ENCODE peak calls at places on chromosomes 3 and 15, in seven cellular contexts. D, I, Q, N, T, M and O are unnamed samples.

GRCh38 chr3:71109241-71109976 is 474.1 kb downstream of the FOXP1 start:
- DNase-seq in M (no peak), I (no peak), T (no peak), D (no peak), N (no peak), Q (no peak), O (no peak)

GRCh38 chr3:149643482-149643798 is 14.4 kb downstream of the WWTR1 start:
- DNase-seq in D (no peak), M (no peak), Q (no peak), T (no peak), N (no peak), I (no peak), O (no peak)

GRCh38 chr3:18445421-18446066 is 20.4 kb upstream of the SATB1 start:
- DNase-seq in M (no peak), Q (no peak), N (no peak), T (peak), D (no peak), I (no peak), O (no peak)

GRCh38 chr15:38074029-38074428 is 139.6 kb downstream of the TMCO5A start:
- DNase-seq in D (no peak), M (no peak), I (no peak), N (no peak), Q (no peak), T (no peak), O (no peak)

GRCh38 chr3:81339040-81339845 is 422.2 kb downstream of the GBE1 start:
- DNase-seq in Q (no peak), T (no peak), M (peak), I (no peak), N (no peak), D (no peak), O (no peak)

GRCh38 chr3:170714562-170715535 is 129.0 kb upstream of the SLC7A14 start:
- DNase-seq in N (no peak), T (no peak), I (no peak), Q (no peak), D (no peak), M (no peak), O (no peak)

GRCh38 chr3:159128628-159129027 is 326.8 kb downstream of the MFSD1 start:
- DNase-seq in D (no peak), N (no peak), M (no peak), Q (no peak), T (no peak), I (no peak), O (no peak)

GRCh38 chr3:119769394-119770149 is 12.3 kb upstream of the NR1I2 start:
- DNase-seq in N (no peak), Q (no peak), I (no peak), M (no peak), D (no peak), T (no peak), O (no peak)

GRCh38 chr3:146334151-146334550 is 83.2 kb upstream of the PLSCR4 start:
- DNase-seq in M (no peak), Q (no peak), T (no peak), D (no peak), N (no peak), I (no peak), O (no peak)

DNA sequence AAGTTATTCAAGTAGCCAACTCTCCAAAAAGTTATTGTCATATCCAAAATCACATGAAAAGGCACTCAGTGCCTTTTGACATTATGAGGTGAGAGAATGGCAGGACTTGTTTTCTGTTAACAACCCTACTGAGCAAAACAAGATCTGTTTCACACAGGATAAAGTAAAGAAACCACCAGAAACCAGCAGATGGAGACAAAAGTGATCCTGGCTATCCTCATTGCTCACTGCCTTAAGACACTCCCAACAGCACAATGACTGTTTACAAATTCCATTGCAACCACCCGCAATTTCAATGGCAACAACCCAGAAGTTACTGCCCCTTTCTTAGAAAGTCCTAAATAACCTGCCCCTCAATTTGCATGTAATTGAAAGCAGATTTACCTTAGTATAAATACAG is 352.6 kb upstream of the NDN start:
- DNase-seq in Q (no peak), N (no peak), I (no peak), D (no peak), M (no peak), T (no peak), O (no peak)
- TF ChIP-seq CTCF in Q (peak), N (no peak), I (no peak), D (peak), M (no peak), T (no peak), O (no peak)

DNA sequence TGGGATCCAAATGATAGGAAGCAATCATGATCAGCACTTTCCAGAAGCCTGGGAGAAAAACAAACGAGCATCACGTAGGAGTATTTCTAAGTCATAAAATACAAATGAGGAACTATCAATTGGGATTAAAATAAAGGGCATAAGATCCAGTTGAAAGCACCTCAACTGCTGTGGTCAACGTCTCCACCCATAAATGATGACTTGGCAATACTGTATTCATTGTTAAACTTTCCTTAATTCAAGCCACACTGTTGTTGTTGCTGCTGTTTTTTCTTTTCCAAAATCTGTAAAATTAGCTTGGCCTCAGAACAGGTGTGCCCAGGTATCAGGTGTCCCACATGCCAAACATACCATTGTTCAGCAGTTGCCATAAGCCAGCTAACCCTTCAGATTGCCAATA is 395.8 kb downstream of the NTRK3 start:
- DNase-seq in N (no peak), M (no peak), I (no peak), Q (no peak), D (no peak), T (no peak), O (no peak)
- TF ChIP-seq CTCF in N (no peak), M (no peak), I (no peak), Q (no peak), D (no peak), T (no peak), O (no peak)

GRCh38 chr3:122843604-122844003 is 48.7 kb downstream of the SLC49A4 start:
- DNase-seq in D (no peak), T (no peak), I (no peak), N (no peak), M (no peak), Q (no peak), O (no peak)
- TF ChIP-seq CTCF in D (no peak), T (no peak), I (no peak), N (no peak), M (no peak), Q (no peak), O (no peak)

DNA sequence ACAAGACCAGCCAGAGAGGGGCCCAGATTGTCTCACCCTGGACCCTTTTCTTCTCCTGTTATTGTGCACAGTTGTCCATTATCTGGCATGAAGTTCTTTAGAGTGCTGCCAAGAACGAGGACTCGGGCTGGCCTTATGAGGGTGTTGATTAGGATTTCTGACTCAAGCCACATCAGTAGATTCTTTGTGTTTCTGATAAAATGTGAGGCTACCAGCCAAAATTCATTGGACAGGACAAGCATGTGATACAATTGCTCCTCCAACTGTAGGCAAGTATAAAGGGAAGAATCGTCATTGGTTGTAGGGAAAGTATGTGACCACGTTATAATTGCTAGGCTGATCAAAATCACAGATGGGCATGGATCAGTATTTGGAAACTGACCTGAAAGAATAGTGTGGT is 99.2 kb upstream of the TMC3 start:
- DNase-seq in I (no peak), Q (no peak), N (no peak), M (no peak), D (no peak), T (no peak), O (no peak)
- TF ChIP-seq CTCF in I (no peak), Q (no peak), N (no peak), M (no peak), D (no peak), T (no peak), O (no peak)

GRCh38 chr3:14169871-14170270 is 8.5 kb downstream of the XPC start:
- DNase-seq in D (no peak), T (no peak), I (no peak), M (no peak), Q (no peak), N (no peak), O (no peak)
- TF ChIP-seq CTCF in D (no peak), T (no peak), I (no peak), M (no peak), Q (no peak), N (no peak), O (no peak)

GRCh38 chr3:70097084-70097483 is 97.6 kb downstream of the SAMMSON start:
- DNase-seq in Q (no peak), D (no peak), T (no peak), I (no peak), N (no peak), M (no peak), O (no peak)

GRCh38 chr3:70096376-70097055 is 97.0 kb downstream of the SAMMSON start:
- DNase-seq in T (no peak), D (no peak), Q (no peak), M (no peak), N (no peak), I (no peak), O (no peak)

GRCh38 chr3:70090322-70090913 is 90.9 kb downstream of the SAMMSON start:
- DNase-seq in N (no peak), D (no peak), M (no peak), Q (no peak), T (no peak), I (no peak), O (no peak)

GRCh38 chr3:70094197-70094596 is 94.7 kb downstream of the SAMMSON start:
- DNase-seq in M (no peak), D (no peak), Q (no peak), N (no peak), T (no peak), I (no peak), O (no peak)

GRCh38 chr3:70095260-70095659 is 95.7 kb downstream of the SAMMSON start:
- DNase-seq in I (no peak), Q (no peak), N (no peak), M (no peak), T (no peak), D (no peak), O (no peak)
- TF ChIP-seq CTCF in I (no peak), Q (no peak), N (no peak), M (no peak), T (no peak), D (no peak), O (no peak)

DNA sequence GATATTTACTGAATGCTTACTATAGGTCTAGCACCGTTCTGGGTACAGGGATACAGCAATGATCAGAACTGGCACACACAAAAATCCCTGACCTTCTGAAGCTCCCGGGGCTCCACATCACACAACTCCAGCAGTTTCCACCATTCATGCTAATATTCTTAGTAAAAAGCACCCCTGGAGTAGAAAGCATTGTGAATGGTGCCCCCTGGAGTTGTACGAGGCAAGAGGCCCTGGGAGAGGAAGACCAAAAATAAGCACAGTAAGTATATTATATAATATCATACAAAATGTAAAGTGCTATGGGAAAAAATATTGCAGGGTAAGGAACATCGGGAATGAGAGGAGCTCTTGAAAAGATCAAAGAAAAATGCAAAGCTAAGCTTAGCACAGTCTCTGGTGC is 790 bp upstream of the SRGAP3 start:
- DNase-seq in M (no peak), D (peak), T (no peak), I (no peak), N (no peak), Q (no peak), O (no peak)
- TF ChIP-seq CTCF in M (peak), D (peak), T (no peak), I (no peak), N (no peak), Q (peak), O (no peak)